ENCODE peak calls at places on chromosomes 6 and 20, in seven cellular contexts. T is stimulated activated CD8-positive, alpha-beta memory T cell treated with anti-CD3 and anti-CD28 coated beads, Interleukin-4, amount 100 ng/mL, for 24 hours; R is AG09319; W is anterior cingulate cortex; Y is T1000; V is NCI-H1092; B is H54. H is an unnamed sample.

GRCh38 chr6:76532647-76533046 is 460.2 kb upstream of the IMPG1 start:
- DNase-seq in T (no peak), R (no peak), W (no peak), Y (no peak), V (no peak), B (no peak), H (no peak)

GRCh38 chr6:144955853-144956252 is 670.7 kb downstream of the UTRN start:
- DNase-seq in T (no peak), R (no peak), W (no peak), Y (no peak), V (no peak), B (no peak), H (no peak)

GRCh38 chr20:32004963-32005362 is 5.3 kb upstream of the CCM2L start:
- DNase-seq in T (no peak), R (no peak), W (no peak), Y (no peak), V (no peak), B (peak), H (peak)

GRCh38 chr6:124522335-124522734 is 439.9 kb upstream of the RNF217 start:
- DNase-seq in T (no peak), R (no peak), W (no peak), Y (no peak), V (no peak), B (no peak), H (no peak)

GRCh38 chr20:56893206-56893605 is 264.1 kb downstream of the TFAP2C start:
- DNase-seq in T (no peak), R (no peak), W (no peak), Y (no peak), V (no peak), B (no peak), H (no peak)

GRCh38 chr6:170125447-170126300 is 165.2 kb downstream of the DLL1 start:
- DNase-seq in T (no peak), R (no peak), W (no peak), Y (no peak), V (no peak), B (no peak), H (no peak)

GRCh38 chr6:108838101-108838717 is 10.0 kb upstream of the ARMC2 start:
- DNase-seq in T (no peak), R (no peak), W (no peak), Y (no peak), V (no peak), B (no peak), H (no peak)

GRCh38 chr20:36832791-36833190 is 43.1 kb upstream of the TLDC2 start:
- DNase-seq in T (no peak), R (no peak), W (no peak), Y (no peak), V (no peak), B (no peak), H (no peak)

GRCh38 chr20:38043512-38044300 is 10.2 kb downstream of the RPRD1B start:
- DNase-seq in T (no peak), R (peak), W (peak), Y (peak), V (no peak), B (peak), H (peak)

H was measured in AG20443.